ENCODE peak calls at places on chromosomes 5 and 9, in seven cellular contexts. Q, B, N, I, G, J and Z are unnamed samples.

GRCh38 chr5:126965487-126965886 is 64.9 kb downstream of the MARCHF3 start:
- DNase-seq in Q (no peak), B (no peak), N (no peak), I (no peak), G (no peak), J (no peak), Z (no peak)

GRCh38 chr5:43514816-43515677 is at the start of gene C5orf34:
- DNase-seq in Q (peak; percentile 98), B (peak; percentile 82), N (peak; percentile 79), I (peak; percentile 96), G (peak; percentile 96), J (peak; percentile 93), Z (peak; percentile 86)

GRCh38 chr5:91390268-91390667 is 7.2 kb upstream of the ARRDC3 start:
- DNase-seq in Q (no peak), B (no peak), N (no peak), I (no peak), G (no peak), J (no peak), Z (no peak)

GRCh38 chr5:4511996-4512656 is 628.0 kb upstream of the ADAMTS16 start:
- DNase-seq in Q (peak; percentile 14), B (no peak), N (no peak), I (peak; percentile 33), G (peak; percentile 61), J (peak; percentile 9), Z (no peak)

GRCh38 chr5:89147026-89147425 is 264.0 kb upstream of the MEF2C start:
- DNase-seq in Q (no peak), B (no peak), N (no peak), I (no peak), G (no peak), J (no peak), Z (no peak)

GRCh38 chr5:14153071-14153864 is 10.1 kb downstream of the TRIO start:
- DNase-seq in Q (no peak), B (no peak), N (no peak), I (no peak), G (no peak), J (no peak), Z (no peak)

GRCh38 chr9:69157751-69158466 is 16.2 kb upstream of the TJP2 start:
- DNase-seq in Q (no peak), B (no peak), N (no peak), I (no peak), G (no peak), J (no peak), Z (no peak)

GRCh38 chr9:129567842-129568559 is 52.9 kb downstream of the C9orf50 start:
- DNase-seq in Q (peak; percentile 59), B (no peak), N (no peak), I (no peak), G (peak; percentile 67), J (peak; percentile 75), Z (no peak)

GRCh38 chr5:2779459-2779858 is 28.0 kb upstream of the IRX2 start:
- DNase-seq in Q (no peak), B (no peak), N (no peak), I (no peak), G (no peak), J (no peak), Z (no peak)

GRCh38 chr5:169696621-169697517 is 59.8 kb downstream of the DOCK2 start:
- DNase-seq in Q (no peak), B (no peak), N (no peak), I (no peak), G (no peak), J (no peak), Z (no peak)

GRCh38 chr5:171823269-171823668 is 37.7 kb downstream of the SMIM23 start:
- DNase-seq in Q (no peak), B (no peak), N (no peak), I (no peak), G (no peak), J (no peak), Z (no peak)

GRCh38 chr5:104061707-104062106 is 499.1 kb upstream of the NUDT12 start:
- DNase-seq in Q (no peak), B (no peak), N (no peak), I (no peak), G (no peak), J (no peak), Z (no peak)

GRCh38 chr5:3031733-3032378 is 280.4 kb upstream of the IRX2 start:
- DNase-seq in Q (no peak), B (no peak), N (no peak), I (no peak), G (no peak), J (no peak), Z (no peak)

GRCh38 chr9:88757406-88758010 is 222.5 kb downstream of the NXNL2 start:
- DNase-seq in Q (no peak), B (no peak), N (no peak), I (peak; percentile 52), G (no peak), J (no peak), Z (no peak)

GRCh38 chr9:133506653-133507038 is 18.1 kb downstream of the MYMK start:
- DNase-seq in Q (no peak), B (no peak), N (no peak), I (peak; percentile 50), G (no peak), J (peak; percentile 98), Z (no peak)

GRCh38 chr9:126164796-126165525 is 161.7 kb upstream of the MVB12B start:
- DNase-seq in Q (no peak), B (no peak), N (no peak), I (no peak), G (peak; percentile 37), J (no peak), Z (no peak)

GRCh38 chr5:102733534-102733933 is 21.6 kb upstream of the PAM start:
- DNase-seq in Q (no peak), B (no peak), N (no peak), I (no peak), G (no peak), J (no peak), Z (no peak)

GRCh38 chr9:96875460-96876142 is 21.3 kb upstream of the ZNF782 start:
- DNase-seq in Q (no peak), B (peak; percentile 46), N (peak; percentile 51), I (peak; percentile 88), G (peak; percentile 93), J (peak; percentile 96), Z (peak; percentile 42)

GRCh38 chr5:138716456-138716924 is 36.7 kb upstream of the CTNNA1 start:
- DNase-seq in Q (no peak), B (no peak), N (no peak), I (peak; percentile 48), G (peak; percentile 52), J (peak; percentile 39), Z (no peak)

GRCh38 chr9:81083062-81083461 is 606.3 kb downstream of the TLE1 start:
- DNase-seq in Q (no peak), B (no peak), N (no peak), I (peak; percentile 3), G (no peak), J (no peak), Z (no peak)

GRCh38 chr9:3824589-3824988 is 298.8 kb upstream of the RFX3 start:
- DNase-seq in Q (no peak), B (no peak), N (no peak), I (no peak), G (no peak), J (no peak), Z (no peak)

GRCh38 chr9:92808726-92809451 is 44.3 kb upstream of the BICD2 start:
- DNase-seq in Q (peak; percentile 44), B (peak; percentile 65), N (no peak), I (peak; percentile 86), G (peak; percentile 88), J (peak; percentile 17), Z (peak; percentile 44)

GRCh38 chr9:70260007-70260443 is 1.2 kb downstream of the SMC5 start:
- DNase-seq in Q (no peak), B (no peak), N (no peak), I (no peak), G (no peak), J (no peak), Z (no peak)

GRCh38 chr9:122498883-122499288 is 11.7 kb upstream of the OR1J2 start:
- DNase-seq in Q (peak; percentile 35), B (peak; percentile 5), N (no peak), I (peak; percentile 45), G (peak; percentile 41), J (peak; percentile 24), Z (no peak)

GRCh38 chr5:76457685-76458491 is 54.8 kb downstream of the IQGAP2 start:
- DNase-seq in Q (no peak), B (no peak), N (no peak), I (peak; percentile 44), G (no peak), J (peak; percentile 79), Z (no peak)

GRCh38 chr9:116163293-116164055 is 9.9 kb downstream of the PAPPA start:
- DNase-seq in Q (peak; percentile 19), B (no peak), N (no peak), I (no peak), G (no peak), J (peak; percentile 10), Z (no peak)

GRCh38 chr9:93601063-93601462 is 24.7 kb downstream of the PHF2 start:
- DNase-seq in Q (no peak), B (no peak), N (no peak), I (no peak), G (peak; percentile 29), J (no peak), Z (no peak)

DNA sequence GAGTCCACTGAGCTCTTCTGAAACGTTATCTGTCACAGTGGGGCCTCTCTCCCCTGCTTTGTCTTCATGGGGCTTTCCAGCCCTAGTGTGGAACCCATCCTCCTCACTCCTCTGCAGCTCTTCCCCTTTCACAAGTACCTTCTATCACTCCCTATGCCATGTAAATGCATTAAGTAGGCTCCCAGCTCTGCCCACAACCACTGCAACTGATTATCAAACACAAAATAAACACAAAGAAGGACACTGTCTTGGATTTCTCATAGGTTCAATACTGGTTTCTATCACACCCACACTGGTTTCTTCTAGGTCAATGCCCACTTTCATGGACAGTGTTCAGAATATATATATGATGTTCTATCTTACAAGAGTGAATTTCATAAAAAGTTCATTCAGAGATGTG is 139.4 kb downstream of the GNAQ start:
- DNase-seq in Q (peak; percentile 31), B (no peak), N (peak; percentile 30), I (no peak), G (no peak), J (no peak), Z (no peak)
- TF ChIP-seq POLR2AphosphoS5 in Q (no peak), B (no peak), N (no peak), I (no peak), G (no peak), J (no peak), Z (no peak)

GRCh38 chr5:95850391-95850894 is 27.9 kb upstream of the GLRX start:
- DNase-seq in Q (no peak), B (no peak), N (no peak), I (no peak), G (no peak), J (peak; percentile 56), Z (no peak)
- TF ChIP-seq TAF1 in Q (no peak), B (no peak), N (no peak), I (no peak), G (no peak), J (no peak), Z (no peak)

GRCh38 chr5:176541338-176542134 is 4.3 kb upstream of the RNF44 start:
- DNase-seq in Q (peak; percentile 67), B (no peak), N (no peak), I (no peak), G (peak; percentile 81), J (peak; percentile 65), Z (no peak)
- TF ChIP-seq POLR2AphosphoS5 in Q (no peak), B (no peak), N (no peak), I (no peak), G (no peak), J (no peak), Z (no peak)

GRCh38 chr9:72006481-72006880 is 53.9 kb downstream of the C9orf57 start:
- DNase-seq in Q (no peak), B (no peak), N (no peak), I (no peak), G (no peak), J (no peak), Z (no peak)
- TF ChIP-seq TAF1 in Q (no peak), B (no peak), N (no peak), I (no peak), G (no peak), J (no peak), Z (no peak)